ENCODE peak calls at places on chromosomes 16 and 17, in seven cellular contexts. Q is MM.1S, A is GM23338, D is PC-3, Z is neural progenitor cell, S is hepatocyte, Y is HCT116. L is an unnamed sample.

GRCh38 chr17:15943971-15944719 is 785 bp upstream of the ADORA2B start:
- DNase-seq in Q (no peak), A (peak), D (no peak), Z (no peak), S (no peak), Y (no peak), L (no peak)

GRCh38 chr17:31724026-31724425 is 135.0 kb downstream of the COPRS start:
- DNase-seq in Q (no peak), A (no peak), D (no peak), Z (no peak), S (no peak), Y (no peak), L (peak)

GRCh38 chr17:38601539-38602351 is 4.0 kb downstream of the SRCIN1 start:
- DNase-seq in Q (no peak), A (peak), D (no peak), Z (peak), S (peak), Y (no peak), L (no peak)

GRCh38 chr16:82094942-82095540 is 60.0 kb downstream of the HSD17B2 start:
- DNase-seq in Q (no peak), A (peak), D (no peak), Z (no peak), S (no peak), Y (no peak), L (no peak)

GRCh38 chr17:67442787-67443624 is 65.9 kb downstream of the PITPNC1 start:
- DNase-seq in Q (no peak), A (peak), D (no peak), Z (peak), S (no peak), Y (no peak), L (no peak)

GRCh38 chr16:4214215-4214621 is 27.7 kb downstream of the SRL start:
- DNase-seq in Q (no peak), A (no peak), D (peak), Z (no peak), S (peak), Y (peak), L (peak)

GRCh38 chr17:142876-143784 is 5.8 kb downstream of the SCGB1C2 start:
- DNase-seq in Q (no peak), A (no peak), D (no peak), Z (no peak), S (no peak), Y (no peak), L (no peak)

GRCh38 chr16:48385272-48385953 is at the start of gene SIAH1:
- DNase-seq in Q (peak), A (peak), D (peak), Z (peak), S (peak), Y (no peak), L (peak)

GRCh38 chr17:7809086-7809790 is 24.8 kb upstream of the KDM6B start:
- DNase-seq in Q (no peak), A (no peak), D (peak), Z (no peak), S (no peak), Y (no peak), L (no peak)

GRCh38 chr16:51540259-51540658 is 389.2 kb upstream of the SALL1 start:
- DNase-seq in Q (no peak), A (no peak), D (no peak), Z (no peak), S (no peak), Y (no peak), L (peak)

GRCh38 chr17:42288985-42289862 is 926 bp downstream of the STAT5A start:
- DNase-seq in Q (no peak), A (peak), D (no peak), Z (no peak), S (no peak), Y (no peak), L (no peak)

GRCh38 chr17:27975146-27976011 is 67.1 kb upstream of the NLK start:
- DNase-seq in Q (no peak), A (no peak), D (peak), Z (no peak), S (no peak), Y (no peak), L (peak)

GRCh38 chr16:71666928-71667707 is 41.1 kb downstream of the MARVELD3 start:
- DNase-seq in Q (no peak), A (no peak), D (peak), Z (no peak), S (peak), Y (no peak), L (no peak)

GRCh38 chr16:83714286-83714685 is 93.5 kb upstream of the HSBP1 start:
- DNase-seq in Q (no peak), A (no peak), D (no peak), Z (no peak), S (no peak), Y (no peak), L (no peak)

GRCh38 chr16:4376126-4376819 is 4.6 kb downstream of the VASN start:
- DNase-seq in Q (no peak), A (no peak), D (peak), Z (peak), S (peak), Y (no peak), L (peak)

GRCh38 chr17:21549107-21549687 is 143.1 kb upstream of the KCNJ18 start:
- DNase-seq in Q (no peak), A (no peak), D (peak), Z (no peak), S (no peak), Y (no peak), L (peak)

GRCh38 chr17:19000531-19001011 is 4.0 kb downstream of the FAM83G start:
- DNase-seq in Q (no peak), A (no peak), D (peak), Z (peak), S (peak), Y (no peak), L (peak)

GRCh38 chr16:74466872-74467271 is 45.6 kb upstream of the CLEC18B start:
- DNase-seq in Q (peak), A (no peak), D (no peak), Z (no peak), S (no peak), Y (no peak), L (no peak)

GRCh38 chr17:38536661-38537060 is 69.1 kb downstream of the SRCIN1 start:
- DNase-seq in Q (no peak), A (no peak), D (no peak), Z (no peak), S (no peak), Y (no peak), L (no peak)

GRCh38 chr16:86511317-86512161 is 1.2 kb downstream of the FOXF1 start:
- DNase-seq in Q (no peak), A (no peak), D (no peak), Z (peak), S (no peak), Y (no peak), L (peak)

GRCh38 chr16:14501331-14502255 is 128.5 kb downstream of the PARN start:
- DNase-seq in Q (peak), A (peak), D (peak), Z (peak), S (peak), Y (peak), L (peak)

GRCh38 chr16:69448470-69449193 is 24.2 kb downstream of the CYB5B start:
- DNase-seq in Q (no peak), A (no peak), D (no peak), Z (no peak), S (no peak), Y (no peak), L (peak)

GRCh38 chr17:50346313-50347086 is 574 bp downstream of the XYLT2 start:
- DNase-seq in Q (peak), A (peak), D (peak), Z (peak), S (peak), Y (no peak), L (peak)

GRCh38 chr16:72834499-72834898 is 213.4 kb downstream of the ZFHX3 start:
- DNase-seq in Q (no peak), A (no peak), D (no peak), Z (no peak), S (no peak), Y (no peak), L (no peak)

GRCh38 chr16:21580807-21581206 is 18.6 kb upstream of the METTL9 start:
- DNase-seq in Q (no peak), A (no peak), D (no peak), Z (no peak), S (no peak), Y (no peak), L (no peak)

GRCh38 chr17:7836596-7837374 is 2.8 kb downstream of the KDM6B start:
- DNase-seq in Q (peak), A (peak), D (peak), Z (peak), S (peak), Y (peak), L (peak)

GRCh38 chr16:12866981-12867551 is 34.3 kb upstream of the SHISA9 start:
- DNase-seq in Q (no peak), A (no peak), D (no peak), Z (no peak), S (no peak), Y (no peak), L (no peak)

GRCh38 chr17:17599965-17600364 is 8.5 kb upstream of the PEMT start:
- DNase-seq in Q (no peak), A (no peak), D (no peak), Z (no peak), S (no peak), Y (no peak), L (no peak)

GRCh38 chr17:58006563-58006923 is 503 bp downstream of the SRSF1 start:
- DNase-seq in Q (peak), A (peak), D (peak), Z (peak), S (peak), Y (peak), L (peak)

GRCh38 chr17:79803997-79804855 is 7.3 kb upstream of the CBX8 start:
- DNase-seq in Q (no peak), A (peak), D (no peak), Z (peak), S (peak), Y (no peak), L (no peak)
- TF ChIP-seq EZH2 in Q (peak), A (peak), D (peak), Z (peak), S (peak), Y (no peak), L (peak)

GRCh38 chr17:14153374-14153773 is 83.3 kb downstream of the CDRT15 start:
- DNase-seq in Q (no peak), A (no peak), D (no peak), Z (no peak), S (no peak), Y (no peak), L (no peak)

GRCh38 chr17:14156689-14157088 is 80.0 kb downstream of the CDRT15 start:
- DNase-seq in Q (no peak), A (no peak), D (no peak), Z (no peak), S (peak), Y (no peak), L (peak)

GRCh38 chr17:14149751-14150150 is 80.4 kb downstream of the COX10 start:
- DNase-seq in Q (no peak), A (no peak), D (peak), Z (no peak), S (no peak), Y (no peak), L (no peak)

GRCh38 chr17:14150604-14151003 is 81.3 kb downstream of the COX10 start:
- DNase-seq in Q (no peak), A (no peak), D (no peak), Z (no peak), S (no peak), Y (no peak), L (no peak)

DNA sequence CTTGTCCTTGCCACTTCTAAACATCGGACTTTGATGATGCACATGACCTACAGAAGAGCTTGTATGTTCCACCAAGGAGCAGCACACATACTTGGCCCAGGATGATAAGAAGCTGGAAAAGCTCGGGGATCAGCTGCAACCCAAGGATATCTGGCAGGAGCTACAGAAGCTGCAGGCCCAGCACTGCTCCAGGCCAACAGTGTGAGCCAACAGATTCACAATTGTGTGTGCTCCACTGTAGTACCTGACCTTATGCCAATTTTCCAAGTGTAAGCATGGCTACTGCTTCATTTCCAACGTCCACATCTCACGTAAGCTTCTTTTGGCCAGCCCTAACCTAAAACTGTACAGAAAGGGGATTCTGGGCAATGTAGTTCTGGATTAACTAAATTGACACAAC is 83.4 kb downstream of the COX10 start:
- DNase-seq in Q (no peak), A (no peak), D (no peak), Z (no peak), S (no peak), Y (no peak), L (no peak)
- TF ChIP-seq EZH2phosphoT487 in Q (no peak), A (no peak), D (no peak), Z (no peak), S (no peak), Y (no peak), L (no peak)

GRCh38 chr16:57092786-57093301 is 461 bp downstream of the CPNE2 start:
- DNase-seq in Q (peak), A (peak), D (peak), Z (peak), S (peak), Y (no peak), L (peak)
- TF ChIP-seq EZH2 in Q (no peak), A (no peak), D (no peak), Z (no peak), S (no peak), Y (no peak), L (no peak)

GRCh38 chr17:40373324-40373723 is 8.8 kb upstream of the GJD3 start:
- DNase-seq in Q (no peak), A (no peak), D (no peak), Z (no peak), S (no peak), Y (no peak), L (peak)
- TF ChIP-seq EZH2phosphoT487 in Q (no peak), A (no peak), D (no peak), Z (no peak), S (no peak), Y (no peak), L (no peak)

DNA sequence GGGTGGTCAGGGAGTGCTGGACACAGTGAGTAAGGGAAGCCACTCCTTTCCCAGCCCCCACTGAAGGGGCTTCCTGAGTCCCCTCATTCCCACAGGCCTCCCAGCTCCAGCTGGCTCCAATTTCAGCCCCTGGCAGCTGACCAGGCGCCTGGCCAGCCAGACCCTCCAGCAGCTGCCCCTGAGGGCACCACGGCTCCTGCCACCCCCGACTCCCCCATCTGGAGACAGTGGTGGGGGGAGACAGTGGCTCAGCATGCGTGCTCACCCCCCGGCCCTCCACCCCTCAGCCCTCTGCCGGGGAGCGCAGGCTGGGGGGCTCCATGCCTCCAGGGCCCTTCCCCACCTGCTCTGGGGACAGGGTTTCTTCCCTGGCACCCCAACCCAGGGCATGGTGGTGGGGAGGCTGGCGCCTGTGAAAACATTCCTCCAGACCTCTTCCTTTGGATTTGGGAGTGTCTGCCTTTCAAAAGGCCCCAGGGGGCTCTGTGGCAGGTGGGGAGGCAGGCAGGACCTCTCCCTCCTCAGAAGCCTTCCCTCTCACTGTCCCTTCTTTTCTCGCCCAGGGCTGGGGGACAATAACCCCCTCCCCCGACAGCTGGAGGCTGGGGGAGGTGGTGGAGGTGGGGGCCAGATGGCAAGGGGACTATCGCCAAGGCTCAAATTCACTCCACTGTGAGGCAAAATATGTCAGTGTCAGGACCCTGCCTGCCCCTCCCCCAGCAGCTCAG is 1.5 kb downstream of the CDH15 start:
- DNase-seq in Q (no peak), A (no peak), D (no peak), Z (peak), S (no peak), Y (no peak), L (no peak)
- TF ChIP-seq EZH2 in Q (no peak), A (no peak), D (no peak), Z (no peak), S (no peak), Y (no peak), L (no peak)

GRCh38 chr16:50207652-50208051 is 54.5 kb downstream of the TENT4B start:
- DNase-seq in Q (no peak), A (no peak), D (peak), Z (no peak), S (no peak), Y (no peak), L (peak)
- TF ChIP-seq EZH2phosphoT487 in Q (no peak), A (no peak), D (no peak), Z (no peak), S (no peak), Y (no peak), L (no peak)

GRCh38 chr17:74299618-74300009 is 25.6 kb downstream of the DNAI2 start:
- DNase-seq in Q (no peak), A (no peak), D (no peak), Z (no peak), S (no peak), Y (no peak), L (no peak)
- TF ChIP-seq EZH2 in Q (no peak), A (no peak), D (no peak), Z (no peak), S (no peak), Y (no peak), L (no peak)

DNA sequence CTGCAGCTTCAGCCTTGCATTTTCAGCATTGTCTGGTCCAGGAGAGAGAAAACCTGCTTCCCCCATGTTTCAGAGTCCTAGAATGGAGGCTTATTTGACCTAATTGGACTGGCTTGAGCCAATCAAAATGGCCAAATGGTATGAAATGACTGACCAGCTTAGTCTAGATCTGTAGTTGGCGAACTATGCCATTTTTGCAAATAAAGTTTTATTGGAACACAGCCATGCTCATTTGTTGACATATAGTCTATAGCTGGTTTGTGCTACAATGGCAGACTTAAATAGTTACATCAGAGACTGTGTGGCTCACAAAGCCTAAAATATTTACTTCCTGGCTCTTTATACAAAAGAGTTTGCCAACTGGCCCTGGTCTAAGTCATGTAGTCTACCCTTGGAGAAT is 180.8 kb downstream of the HS3ST3B1 start:
- DNase-seq in Q (no peak), A (no peak), D (no peak), Z (no peak), S (no peak), Y (no peak), L (no peak)
- TF ChIP-seq EZH2phosphoT487 in Q (no peak), A (no peak), D (no peak), Z (no peak), S (no peak), Y (no peak), L (no peak)

DNA sequence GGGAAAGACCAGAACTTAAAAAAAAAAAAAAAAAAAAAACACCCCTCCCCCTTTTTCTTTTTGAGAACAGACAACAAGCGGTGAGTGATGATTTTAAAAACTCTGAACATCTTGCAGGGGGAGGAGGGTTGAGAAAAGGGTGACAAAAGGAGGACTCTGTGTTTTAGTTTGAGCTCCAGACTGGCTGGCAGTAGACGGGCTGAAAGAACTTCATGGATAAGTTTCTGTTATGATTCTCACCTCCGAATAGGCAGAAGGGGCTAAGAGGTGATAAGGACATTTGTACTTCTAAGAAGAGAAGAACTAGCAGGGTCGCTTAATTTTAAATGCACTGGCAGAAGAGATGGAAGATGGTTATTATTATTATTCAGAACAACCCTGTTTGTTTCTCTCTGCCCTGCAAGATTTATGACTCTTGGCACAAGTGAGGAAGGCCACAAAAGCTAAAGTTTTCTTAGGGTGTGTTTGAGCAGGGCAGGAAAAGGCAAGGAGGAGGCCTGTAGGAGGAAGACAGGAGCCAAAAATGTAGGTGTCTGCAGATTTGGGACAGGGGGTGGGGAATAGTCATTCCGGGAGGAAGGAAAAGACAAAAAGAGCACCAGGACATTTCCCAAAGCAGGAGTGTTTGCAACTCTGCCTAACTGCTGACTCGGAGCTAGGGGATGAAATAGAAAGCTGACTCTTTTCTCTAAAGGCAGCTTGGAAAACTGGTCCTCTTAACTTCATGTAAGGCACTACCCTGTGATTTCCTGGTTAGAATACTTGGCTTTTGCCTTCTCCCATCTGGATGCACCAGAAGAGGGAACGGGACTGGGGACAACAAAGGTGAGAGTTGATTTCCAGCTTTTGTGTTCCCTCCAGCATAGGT is 11.9 kb upstream of the HOXB2 start:
- DNase-seq in Q (no peak), A (no peak), D (peak), Z (no peak), S (no peak), Y (no peak), L (peak)
- TF ChIP-seq EZH2 in Q (no peak), A (peak), D (no peak), Z (peak), S (no peak), Y (no peak), L (no peak)